ENCODE peak calls at places on chromosomes 16 and 17, in five cellular contexts. F is H1, O is neuronal stem cell, Y is H9, B is trophoblast cell. M is an unnamed sample.

GRCh38 chr16:80009971-80010659 is 409.6 kb upstream of the MAF start:
- DNase-seq in F (no peak), O (no peak), Y (no peak), B (no peak), M (peak)

GRCh38 chr16:53159781-53160436 is 105.1 kb downstream of the CHD9 start:
- DNase-seq in F (peak), O (peak), Y (no peak), B (peak), M (peak)

GRCh38 chr16:11429823-11430222 is 84.6 kb downstream of the RMI2 start:
- DNase-seq in F (no peak), O (no peak), Y (no peak), B (no peak), M (no peak)

GRCh38 chr16:50861926-50862325 is 120.0 kb downstream of the CYLD start:
- DNase-seq in F (no peak), O (no peak), Y (no peak), B (no peak), M (no peak)

GRCh38 chr17:18235743-18236256 is 10.4 kb downstream of the LLGL1 start:
- DNase-seq in F (no peak), O (no peak), Y (no peak), B (no peak), M (peak)

GRCh38 chr17:67994827-67995567 is 1.3 kb downstream of the C17orf58 start:
- DNase-seq in F (no peak), O (peak), Y (peak), B (no peak), M (peak)

GRCh38 chr17:36057900-36058299 is 6.2 kb upstream of the CCL18 start:
- DNase-seq in F (no peak), O (no peak), Y (no peak), B (no peak), M (no peak)

GRCh38 chr17:77376795-77377751 is 236.3 kb downstream of the SEC14L1 start:
- DNase-seq in F (no peak), O (no peak), Y (no peak), B (no peak), M (no peak)

GRCh38 chr17:31413871-31414589 is 22.6 kb downstream of the RAB11FIP4 start:
- DNase-seq in F (no peak), O (peak), Y (no peak), B (peak), M (peak)

GRCh38 chr16:77782694-77783093 is 5.7 kb upstream of the VAT1L start:
- DNase-seq in F (no peak), O (no peak), Y (no peak), B (peak), M (peak)

GRCh38 chr17:4994081-4994595 is 3.2 kb downstream of the INCA1 start:
- DNase-seq in F (no peak), O (no peak), Y (no peak), B (no peak), M (no peak)

GRCh38 chr16:25838724-25839186 is 147.0 kb downstream of the HS3ST4 start:
- DNase-seq in F (peak), O (peak), Y (peak), B (peak), M (peak)

GRCh38 chr16:67040906-67041305 is 12.0 kb downstream of the CBFB start:
- DNase-seq in F (no peak), O (no peak), Y (no peak), B (no peak), M (no peak)

GRCh38 chr16:85798901-85799496 is 345 bp downstream of the EMC8 start:
- DNase-seq in F (peak), O (no peak), Y (peak), B (peak), M (peak)

GRCh38 chr17:34763727-34764665 is 184.6 kb downstream of the TMEM132E start:
- DNase-seq in F (no peak), O (no peak), Y (peak), B (no peak), M (no peak)

GRCh38 chr16:12611006-12611477 is 192.6 kb downstream of the CPPED1 start:
- DNase-seq in F (no peak), O (no peak), Y (no peak), B (peak), M (no peak)

GRCh38 chr16:5003828-5004227 is 29.9 kb downstream of the NAGPA start:
- DNase-seq in F (no peak), O (no peak), Y (no peak), B (no peak), M (no peak)

GRCh38 chr16:28189237-28189636 is 22.5 kb downstream of the XPO6 start:
- DNase-seq in F (no peak), O (no peak), Y (no peak), B (no peak), M (peak)

GRCh38 chr16:28188085-28188916 is 23.5 kb downstream of the XPO6 start:
- DNase-seq in F (no peak), O (no peak), Y (no peak), B (peak), M (peak)

GRCh38 chr16:28184625-28185024 is 27.1 kb downstream of the XPO6 start:
- DNase-seq in F (no peak), O (no peak), Y (no peak), B (no peak), M (no peak)

GRCh38 chr16:28186752-28187151 is 25.0 kb downstream of the XPO6 start:
- DNase-seq in F (no peak), O (no peak), Y (no peak), B (no peak), M (peak)

GRCh38 chr16:28187595-28188004 is 24.2 kb downstream of the XPO6 start:
- DNase-seq in F (no peak), O (no peak), Y (no peak), B (no peak), M (peak)
- H2BK12ac ChIP-seq in F (no peak), O (no peak), Y (no peak), B (no peak), M (no peak)

DNA sequence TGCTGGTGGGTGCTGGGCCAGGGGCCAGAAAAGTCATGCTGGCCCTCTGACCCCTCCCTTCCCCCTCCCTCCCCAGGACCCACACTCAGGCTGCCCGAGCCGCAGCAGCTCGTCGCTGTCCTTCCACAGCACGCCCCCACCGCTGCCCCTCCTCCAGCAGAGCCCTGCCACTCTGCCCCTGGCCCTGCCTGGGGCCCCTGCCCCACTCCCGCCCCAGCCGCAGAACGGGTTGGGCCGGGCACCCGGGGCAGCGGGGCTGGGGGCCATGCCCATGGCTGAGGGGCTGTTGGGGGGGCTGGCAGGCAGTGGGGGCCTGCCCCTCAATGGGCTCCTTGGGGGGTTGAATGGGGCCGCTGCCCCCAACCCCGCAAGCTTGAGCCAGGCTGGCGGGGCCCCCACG is 8.3 kb upstream of the CISD3 start:
- DNase-seq in F (no peak), O (no peak), Y (no peak), B (no peak), M (no peak)
- H3K27ac ChIP-seq in F (no peak), O (no peak), Y (no peak), B (no peak), M (no peak)

GRCh38 chr17:44969144-44969780 is 1.2 kb upstream of the C1QL1 start:
- DNase-seq in F (peak), O (no peak), Y (peak), B (no peak), M (no peak)

GRCh38 chr17:44970136-44970737 is 2.1 kb upstream of the C1QL1 start:
- DNase-seq in F (peak), O (no peak), Y (peak), B (peak), M (peak)

GRCh38 chr17:44976198-44976597 is 8.1 kb upstream of the C1QL1 start:
- DNase-seq in F (no peak), O (no peak), Y (no peak), B (peak), M (no peak)

GRCh38 chr17:44971776-44972483 is 3.8 kb upstream of the C1QL1 start:
- DNase-seq in F (peak), O (no peak), Y (peak), B (no peak), M (peak)

GRCh38 chr17:44972953-44973352 is 4.8 kb upstream of the C1QL1 start:
- DNase-seq in F (no peak), O (no peak), Y (no peak), B (peak), M (no peak)
- H4K8ac ChIP-seq in F (no peak), O (no peak), Y (no peak), B (no peak), M (no peak)

GRCh38 chr17:65560628-65561371 is 648 bp downstream of the AXIN2 start:
- DNase-seq in F (peak), O (peak), Y (peak), B (peak), M (peak)
- H2BK12ac ChIP-seq in F (no peak), O (peak), Y (no peak), B (peak), M (no peak)

DNA sequence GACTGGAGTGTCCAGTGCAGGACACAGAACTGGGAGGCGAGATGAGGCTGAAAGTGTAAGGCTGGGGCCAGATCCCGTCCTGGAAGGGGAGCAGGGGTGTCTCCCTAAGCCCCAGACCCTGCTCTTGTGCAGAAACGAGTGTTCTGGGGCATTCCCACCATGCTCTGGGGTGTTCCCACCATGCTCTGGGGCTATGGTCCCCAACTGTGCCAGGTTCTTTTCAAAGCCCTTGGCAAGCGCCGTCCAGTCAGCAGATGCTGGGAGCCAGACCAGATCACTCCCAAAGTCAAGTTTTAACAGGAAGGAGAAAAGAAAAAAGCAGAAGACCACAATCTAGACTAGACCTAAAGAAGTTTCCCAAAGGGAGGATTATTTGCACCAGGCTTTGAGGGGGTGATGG is 2.5 kb downstream of the TAX1BP3 start:
- DNase-seq in F (no peak), O (no peak), Y (no peak), B (no peak), M (no peak)
- H3K27ac ChIP-seq in F (no peak), O (no peak), Y (no peak), B (no peak), M (no peak)

GRCh38 chr17:62797959-62798358 is 10.2 kb downstream of the MARCHF10 start:
- DNase-seq in F (peak), O (no peak), Y (no peak), B (no peak), M (peak)

GRCh38 chr17:62792122-62792800 is 15.9 kb downstream of the MARCHF10 start:
- DNase-seq in F (no peak), O (no peak), Y (no peak), B (peak), M (peak)

GRCh38 chr17:62791235-62792121 is 16.6 kb downstream of the MARCHF10 start:
- DNase-seq in F (no peak), O (no peak), Y (no peak), B (peak), M (peak)

GRCh38 chr17:62793919-62794665 is 14.0 kb downstream of the MARCHF10 start:
- DNase-seq in F (no peak), O (no peak), Y (no peak), B (no peak), M (no peak)

DNA sequence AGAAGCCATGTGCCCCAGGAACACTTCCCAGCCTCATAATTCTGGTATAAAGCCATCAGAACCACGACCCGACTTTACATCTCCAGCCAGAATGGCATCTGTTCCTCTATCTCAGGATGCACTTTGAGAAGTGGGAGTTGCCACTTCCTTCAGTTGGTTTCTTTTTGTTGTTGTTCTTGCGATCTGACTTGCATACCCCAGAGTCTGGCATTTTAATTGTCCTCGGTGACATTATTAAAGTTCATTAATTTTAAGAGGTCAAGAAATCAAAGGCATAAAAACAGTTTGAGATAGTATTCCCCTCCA is 13.5 kb downstream of the MARCHF10 start:
- DNase-seq in F (no peak), O (no peak), Y (no peak), B (no peak), M (no peak)
- H4K8ac ChIP-seq in F (no peak), O (no peak), Y (no peak), B (no peak), M (no peak)

GRCh38 chr16:20971420-20971819 is 70.8 kb downstream of the LYRM1 start:
- DNase-seq in F (no peak), O (no peak), Y (no peak), B (no peak), M (no peak)
- H2BK12ac ChIP-seq in F (peak), O (no peak), Y (no peak), B (no peak), M (no peak)

GRCh38 chr17:44769647-44770084 is 10.9 kb downstream of the ADAM11 start:
- DNase-seq in F (no peak), O (no peak), Y (no peak), B (no peak), M (no peak)

GRCh38 chr17:44768505-44769142 is 9.8 kb downstream of the ADAM11 start:
- DNase-seq in F (no peak), O (no peak), Y (no peak), B (no peak), M (no peak)

GRCh38 chr17:44770526-44770925 is 11.7 kb downstream of the ADAM11 start:
- DNase-seq in F (no peak), O (no peak), Y (no peak), B (no peak), M (no peak)

GRCh38 chr17:44767493-44767892 is 8.7 kb downstream of the ADAM11 start:
- DNase-seq in F (no peak), O (no peak), Y (peak), B (no peak), M (no peak)

GRCh38 chr17:44769230-44769629 is 10.4 kb downstream of the ADAM11 start:
- DNase-seq in F (no peak), O (no peak), Y (no peak), B (no peak), M (no peak)
- H3K27ac ChIP-seq in F (no peak), O (no peak), Y (no peak), B (no peak), M (no peak)

GRCh38 chr16:29962344-29962994 is 590 bp downstream of the TMEM219 start:
- DNase-seq in F (no peak), O (no peak), Y (no peak), B (peak), M (peak)
- H4K8ac ChIP-seq in F (peak), O (no peak), Y (no peak), B (peak), M (peak)

GRCh38 chr16:55642611-55643010 is 13.2 kb upstream of the SLC6A2 start:
- DNase-seq in F (no peak), O (no peak), Y (no peak), B (no peak), M (no peak)
- H2BK12ac ChIP-seq in F (no peak), O (no peak), Y (no peak), B (no peak), M (no peak)

M was measured in mesenchymal stem cell.